ENCODE peak calls at places on chromosomes 7 and 10, in five cellular contexts. P, S, L, A and E are unnamed samples.

GRCh38 chr7:5282464-5283316 is at the start of gene SLC29A4:
- DNase-seq in A (no peak), P (peak), S (peak), L (no peak), E (peak)

GRCh38 chr7:64744680-64745079 is 49.5 kb upstream of the ZNF138 start:
- DNase-seq in S (no peak), L (no peak), A (no peak), P (no peak), E (no peak)

GRCh38 chr10:87585565-87586514 is 73.8 kb upstream of the PAPSS2 start:
- DNase-seq in S (peak), P (peak), L (peak), A (no peak), E (peak)

GRCh38 chr7:47482013-47482761 is 99.7 kb downstream of the TNS3 start:
- DNase-seq in P (peak), A (no peak), L (peak), S (peak), E (peak)

GRCh38 chr10:66746711-66747110 is 179.1 kb upstream of the LRRTM3 start:
- DNase-seq in S (no peak), P (no peak), A (no peak), L (peak), E (no peak)

GRCh38 chr7:52260046-52260665 is 775.3 kb upstream of the POM121L12 start:
- DNase-seq in P (no peak), L (no peak), S (no peak), A (no peak), E (no peak)

GRCh38 chr10:9012312-9012711 is 957.8 kb downstream of the GATA3 start:
- DNase-seq in L (peak), P (peak), S (no peak), A (no peak), E (peak)

GRCh38 chr10:3838723-3839437 is 53.9 kb upstream of the KLF6 start:
- DNase-seq in P (peak), L (peak), S (no peak), A (no peak), E (peak)

GRCh38 chr10:64430690-64431323 is 909.6 kb downstream of the REEP3 start:
- DNase-seq in S (peak), A (no peak), L (no peak), P (no peak), E (no peak)

GRCh38 chr10:37246637-37247036 is 121.2 kb downstream of the ANKRD30A start:
- DNase-seq in L (no peak), A (no peak), S (no peak), P (no peak), E (no peak)

GRCh38 chr7:157932498-157933218 is 595.9 kb downstream of the DNAJB6 start:
- DNase-seq in P (peak), L (peak), S (no peak), A (no peak), E (no peak)
- H3K4me3 ChIP-seq in P (no peak), L (no peak), S (no peak), A (no peak), E (no peak)

DNA sequence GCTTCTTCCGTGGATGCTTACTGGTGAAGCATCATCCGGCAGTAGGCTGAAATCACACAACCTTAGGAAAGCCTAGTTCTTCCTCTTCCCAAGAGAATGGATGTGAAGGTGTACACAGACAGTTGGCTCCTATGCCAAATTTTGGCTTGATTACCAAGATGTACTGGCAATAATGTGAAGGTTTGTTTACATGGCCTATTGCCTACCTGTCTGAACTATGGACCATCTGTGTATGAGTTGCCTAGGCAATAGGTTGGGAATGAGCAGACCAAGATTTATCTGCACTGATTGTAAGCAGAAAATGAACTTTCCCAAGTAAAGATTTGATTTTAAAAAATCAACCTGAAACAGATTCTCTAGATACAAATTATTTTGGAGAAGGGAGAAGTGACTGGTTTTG is 325.9 kb upstream of the SORCS1 start:
- DNase-seq in L (no peak), S (no peak), A (no peak), P (no peak), E (no peak)
- H3K4me3 ChIP-seq in L (no peak), S (no peak), A (no peak), P (no peak), E (no peak)

DNA sequence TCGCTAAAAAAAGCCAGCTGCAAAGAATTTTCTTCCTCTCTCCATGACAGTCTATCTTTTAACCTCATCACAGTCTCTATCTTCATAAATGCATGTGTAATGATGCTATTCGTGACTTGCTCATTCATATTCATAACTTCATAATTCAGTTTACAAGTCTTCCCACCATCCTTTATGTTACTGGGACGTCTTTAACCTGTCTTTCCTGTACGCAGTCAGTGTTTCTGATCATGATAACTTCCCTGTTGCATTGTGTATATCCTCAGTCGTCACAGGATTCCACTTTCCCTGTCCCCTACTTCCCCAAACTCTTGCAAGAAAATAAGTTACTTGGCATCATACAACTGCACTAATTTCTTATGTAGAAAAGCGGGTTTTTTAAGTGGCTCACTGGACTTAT is 165.6 kb upstream of the ASAH2 start:
- DNase-seq in P (peak), L (no peak), A (no peak), S (no peak), E (no peak)
- H3K4me3 ChIP-seq in P (peak), L (peak), A (no peak), S (no peak), E (peak)

DNA sequence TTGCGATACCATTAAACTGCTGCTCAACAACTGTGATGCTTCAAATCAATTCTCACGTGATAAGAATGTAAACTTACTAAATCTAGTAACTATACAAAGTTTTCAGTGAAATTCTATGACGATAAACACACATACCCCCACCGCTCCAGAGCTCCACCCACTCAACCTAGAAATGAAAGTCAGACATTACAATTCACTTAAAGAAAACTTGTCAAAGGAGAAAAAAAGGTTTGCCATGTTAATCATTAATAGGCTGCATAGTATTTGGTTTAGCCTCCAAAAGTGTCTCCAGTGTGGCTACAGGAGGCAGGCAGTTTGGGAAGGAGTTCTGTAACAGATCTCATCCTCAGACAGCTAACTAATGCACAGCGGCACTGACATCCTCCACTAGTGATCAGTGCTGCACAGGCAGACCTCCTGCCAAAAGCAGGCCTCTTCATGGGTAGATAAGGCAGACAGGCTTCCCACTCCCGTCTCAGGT is 3.1 kb downstream of the HERPUD2 start:
- DNase-seq in S (peak), P (peak), L (no peak), A (no peak), E (no peak)
- H3K4me3 ChIP-seq in S (no peak), P (peak), L (peak), A (no peak), E (peak)

GRCh38 chr7:21140622-21141021 is 287.3 kb upstream of the SP4 start:
- DNase-seq in S (no peak), L (no peak), P (no peak), A (no peak), E (no peak)
- H3K4me3 ChIP-seq in S (no peak), L (no peak), P (no peak), A (no peak), E (no peak)

GRCh38 chr10:43700306-43700705 is 51.6 kb upstream of the ZNF32 start:
- DNase-seq in P (peak), A (no peak), L (peak), S (no peak), E (peak)
- H3K4me3 ChIP-seq in P (no peak), A (no peak), L (no peak), S (no peak), E (no peak)

GRCh38 chr10:104328916-104329710 is 9.2 kb downstream of the ITPRIP start:
- DNase-seq in A (peak), S (peak), L (peak), P (peak), E (peak)
- H3K4me3 ChIP-seq in A (no peak), S (no peak), L (peak), P (peak), E (peak)

GRCh38 chr7:134457166-134457565 is 1.7 kb downstream of the AKR1B1 start:
- DNase-seq in S (no peak), A (no peak), P (no peak), L (no peak), E (no peak)
- H3K4me3 ChIP-seq in S (no peak), A (no peak), P (peak), L (peak), E (peak)

GRCh38 chr10:49442863-49443262 is 47.0 kb upstream of the DRGX start:
- DNase-seq in L (no peak), A (no peak), P (no peak), S (no peak), E (no peak)
- H3K4me3 ChIP-seq in L (no peak), A (no peak), P (no peak), S (no peak), E (no peak)

GRCh38 chr10:52318822-52319464 is 4.9 kb downstream of the DKK1 start:
- DNase-seq in S (no peak), A (no peak), P (peak), L (peak), E (peak)

GRCh38 chr10:52316005-52316404 is 1.9 kb downstream of the DKK1 start:
- DNase-seq in A (no peak), S (no peak), P (peak), L (peak), E (no peak)

GRCh38 chr10:52319926-52320325 is 5.8 kb downstream of the DKK1 start:
- DNase-seq in L (peak), A (no peak), P (peak), S (no peak), E (peak)

GRCh38 chr10:52316500-52316899 is 2.4 kb downstream of the DKK1 start:
- DNase-seq in L (no peak), S (no peak), A (no peak), P (no peak), E (no peak)

GRCh38 chr10:52318136-52318810 is 4.2 kb downstream of the DKK1 start:
- DNase-seq in P (peak), A (no peak), S (no peak), L (peak), E (peak)
- H3K4me3 ChIP-seq in P (peak), A (no peak), S (no peak), L (no peak), E (peak)